ENCODE peak calls at places on chromosomes 1 and 21, in four cellular contexts. V is NCI-H1105; K is naive thymus-derived CD8-positive, alpha-beta T cell; M is AG04450. C is an unnamed sample.
A peak's percentile ranks its signal among the peaks of the same experiment; 100 is the strongest.

GRCh38 chr1:223665592-223666312 is at the start of gene CAPN8:
- DNase-seq in K (no peak), M (no peak), V (no peak), C (no peak)

GRCh38 chr1:183244466-183244865 is 58.4 kb downstream of the LAMC2 start:
- DNase-seq in K (no peak), M (no peak), V (no peak), C (no peak)

GRCh38 chr1:231217056-231217455 is 24.0 kb upstream of the GNPAT start:
- DNase-seq in K (no peak), M (no peak), V (no peak), C (no peak)

GRCh38 chr1:58468612-58469493 is 77.7 kb downstream of the OMA1 start:
- DNase-seq in K (no peak), M (no peak), V (no peak), C (no peak)

GRCh38 chr21:31220567-31220966 is 123.5 kb downstream of the TIAM1 start:
- DNase-seq in K (no peak), V (peak; percentile 33), M (no peak), C (no peak)

GRCh38 chr1:21289700-21290545 is at the start of gene ECE1:
- DNase-seq in V (peak; percentile 44), K (peak; percentile 61), M (no peak), C (no peak)

GRCh38 chr1:30407862-30408580 is 315.4 kb downstream of the MATN1 start:
- DNase-seq in M (no peak), K (no peak), V (no peak), C (no peak)

GRCh38 chr1:38327559-38327973 is 281.0 kb upstream of the POU3F1 start:
- DNase-seq in V (no peak), M (no peak), K (no peak), C (no peak)

GRCh38 chr1:221683681-221684080 is 58.2 kb downstream of the DUSP10 start:
- DNase-seq in V (no peak), K (no peak), M (no peak), C (no peak)

GRCh38 chr1:44803312-44804095 is 3.3 kb downstream of the PLK3 start:
- DNase-seq in M (no peak), K (no peak), V (no peak), C (no peak)

GRCh38 chr1:156601892-156602291 is 613 bp upstream of the GPATCH4 start:
- DNase-seq in V (no peak), M (no peak), K (no peak), C (no peak)

GRCh38 chr1:100494393-100495084 is 43.4 kb upstream of the GPR88 start:
- DNase-seq in K (no peak), M (peak; percentile 27), V (no peak), C (no peak)

GRCh38 chr21:28771790-28772501 is 220.7 kb downstream of the LTN1 start:
- DNase-seq in M (peak; percentile 69), V (no peak), K (no peak), C (no peak)

GRCh38 chr1:2937805-2938204 is 83.5 kb upstream of the ACTRT2 start:
- DNase-seq in K (no peak), M (no peak), V (no peak), C (no peak)

GRCh38 chr1:58852731-58853485 is 69.1 kb upstream of the JUN start:
- DNase-seq in V (no peak), M (no peak), K (no peak), C (no peak)

GRCh38 chr1:211752951-211753486 is 77.5 kb downstream of the LPGAT1 start:
- DNase-seq in K (no peak), V (no peak), M (no peak), C (no peak)

GRCh38 chr1:216826206-216826605 is 103.0 kb upstream of the ESRRG start:
- DNase-seq in M (no peak), V (no peak), K (no peak), C (no peak)

GRCh38 chr1:203335503-203335902 is 15.4 kb downstream of the FMOD start:
- DNase-seq in M (no peak), V (no peak), K (no peak), C (no peak)

GRCh38 chr1:246795094-246795671 is 71.0 kb downstream of the SCCPDH start:
- DNase-seq in V (peak; percentile 84), K (no peak), M (no peak), C (no peak)

GRCh38 chr1:34166191-34167090 is 1.4 kb upstream of the CSMD2 start:
- DNase-seq in V (no peak), M (no peak), K (no peak), C (no peak)

GRCh38 chr1:150601540-150601939 is 22.1 kb upstream of the MCL1 start:
- DNase-seq in K (no peak), M (no peak), V (no peak), C (no peak)

GRCh38 chr1:169670836-169671235 is 40.6 kb downstream of the SELL start:
- DNase-seq in M (no peak), K (no peak), V (no peak), C (no peak)

GRCh38 chr1:234106032-234106431 is 201.6 kb downstream of the SLC35F3 start:
- DNase-seq in M (no peak), K (no peak), V (no peak), C (no peak)

GRCh38 chr1:185996211-185996610 is 262.0 kb downstream of the HMCN1 start:
- DNase-seq in V (no peak), M (no peak), K (no peak), C (no peak)

C was measured in activated CD4-positive, CD25-positive, alpha-beta regulatory T cell.